ENCODE peak calls at places on chromosomes 12 and 14, in four cellular contexts. J is IMR-90, L is mesendoderm, D is H1. U is an unnamed sample.

GRCh38 chr12:22100952-22101748 is 55.1 kb downstream of the CMAS start:
- DNase-seq in L (peak; percentile 81), J (peak; percentile 73), D (peak; percentile 54), U (peak; percentile 79)

GRCh38 chr14:94581127-94581999 is at the start of gene SERPINA5:
- DNase-seq in L (peak; percentile 37), J (no peak), D (peak; percentile 62), U (peak; percentile 76)

GRCh38 chr12:45050751-45051489 is at the start of gene DBX2:
- DNase-seq in L (peak; percentile 19), D (peak; percentile 54), J (no peak), U (peak; percentile 61)

GRCh38 chr12:94203796-94204195 is 55.4 kb downstream of the PLXNC1 start:
- DNase-seq in J (no peak), L (peak; percentile 41), D (no peak), U (peak; percentile 58)

GRCh38 chr12:13095266-13095995 is 8.0 kb downstream of the GSG1 start:
- DNase-seq in D (no peak), J (no peak), L (no peak), U (no peak)

GRCh38 chr12:55730447-55730820 is 1.6 kb upstream of the CD63 start:
- DNase-seq in L (no peak), D (no peak), J (no peak), U (no peak)

GRCh38 chr14:53316504-53316903 is 163.4 kb upstream of the DDHD1 start:
- DNase-seq in L (no peak), D (no peak), J (no peak), U (no peak)

GRCh38 chr14:20419404-20419803 is 6.1 kb upstream of the TEP1 start:
- DNase-seq in D (no peak), L (no peak), J (no peak), U (no peak)

GRCh38 chr14:89402363-89402762 is 14.7 kb downstream of the FOXN3 start:
- DNase-seq in L (no peak), J (no peak), D (no peak), U (no peak)
- H4K5ac ChIP-seq in L (no peak overlapping the region), J (no peak overlapping the region), D (no peak overlapping the region), U (no peak overlapping the region)

DNA sequence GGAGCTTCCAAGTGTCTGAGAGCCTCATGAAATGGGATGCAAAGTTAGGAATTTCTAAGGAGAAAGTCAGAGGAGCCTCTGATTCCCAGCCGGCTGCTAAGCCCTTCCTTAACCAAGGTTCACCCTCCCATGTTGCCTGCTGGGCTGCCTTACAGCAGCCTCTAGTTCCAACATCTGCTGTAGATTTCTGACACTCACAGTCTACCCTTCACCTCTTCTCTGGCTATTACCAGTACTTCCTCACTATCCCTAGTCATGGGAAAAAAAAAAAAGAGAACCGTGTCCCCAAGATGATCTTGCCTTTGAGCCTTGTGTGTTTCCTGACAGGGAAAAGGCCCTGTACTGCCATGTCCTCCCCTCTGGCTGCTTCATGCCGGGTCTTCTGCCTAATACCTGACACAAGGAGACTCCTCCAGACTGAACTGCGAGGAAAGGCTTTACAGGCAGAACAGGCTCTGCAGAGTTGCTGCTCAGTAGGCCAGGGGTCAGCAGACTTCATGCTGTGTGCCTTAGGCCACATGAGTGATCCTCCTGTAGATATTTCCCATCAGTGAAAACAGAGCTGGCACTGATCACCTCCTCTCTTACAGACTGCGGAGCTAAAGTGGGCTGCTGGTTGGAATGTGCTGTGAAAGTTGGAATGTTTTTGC is 46.8 kb downstream of the PRKCH start:
- DNase-seq in D (no peak), J (no peak), L (peak; percentile 76), U (no peak)
- H4K8ac ChIP-seq in D (peak overlapping the region; percentile 51), J (no peak overlapping the region), L (no peak overlapping the region), U (no peak overlapping the region)

GRCh38 chr12:112792743-112793142 is 1.2 kb downstream of the RPH3A start:
- DNase-seq in J (no peak), L (no peak), D (no peak), U (no peak)

GRCh38 chr12:112798019-112798760 is 6.6 kb downstream of the RPH3A start:
- DNase-seq in D (no peak), J (no peak), L (no peak), U (no peak)

GRCh38 chr12:112795582-112795981 is 4.0 kb downstream of the RPH3A start:
- DNase-seq in D (no peak), J (no peak), L (no peak), U (no peak)

GRCh38 chr12:112794721-112795486 is 3.4 kb downstream of the RPH3A start:
- DNase-seq in D (no peak), L (no peak), J (no peak), U (no peak)

DNA sequence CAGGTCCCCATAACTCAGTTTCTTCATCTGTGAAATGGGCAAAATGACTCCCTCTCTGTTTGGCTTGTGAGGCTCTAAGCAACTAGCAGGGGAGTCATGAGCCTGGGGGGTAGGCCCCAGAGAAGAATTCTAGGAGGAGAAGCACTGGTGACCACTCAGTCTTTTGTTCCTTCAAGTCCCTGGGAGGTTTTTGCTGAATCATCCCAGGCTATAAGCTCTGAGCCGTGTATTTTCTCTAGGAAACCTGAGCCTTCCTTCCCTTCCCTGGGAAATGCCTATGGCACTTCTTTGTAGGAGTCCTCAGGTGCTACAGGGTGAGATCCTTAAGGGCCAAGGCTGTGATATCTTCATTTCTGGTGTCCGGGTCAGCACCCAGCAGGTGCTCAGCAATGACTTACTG is 4.5 kb downstream of the RPH3A start:
- DNase-seq in J (no peak), L (peak; percentile 68), D (no peak), U (peak; percentile 50)
- H4K5ac ChIP-seq in J (no peak overlapping the region), L (no peak overlapping the region), D (no peak overlapping the region), U (no peak overlapping the region)

DNA sequence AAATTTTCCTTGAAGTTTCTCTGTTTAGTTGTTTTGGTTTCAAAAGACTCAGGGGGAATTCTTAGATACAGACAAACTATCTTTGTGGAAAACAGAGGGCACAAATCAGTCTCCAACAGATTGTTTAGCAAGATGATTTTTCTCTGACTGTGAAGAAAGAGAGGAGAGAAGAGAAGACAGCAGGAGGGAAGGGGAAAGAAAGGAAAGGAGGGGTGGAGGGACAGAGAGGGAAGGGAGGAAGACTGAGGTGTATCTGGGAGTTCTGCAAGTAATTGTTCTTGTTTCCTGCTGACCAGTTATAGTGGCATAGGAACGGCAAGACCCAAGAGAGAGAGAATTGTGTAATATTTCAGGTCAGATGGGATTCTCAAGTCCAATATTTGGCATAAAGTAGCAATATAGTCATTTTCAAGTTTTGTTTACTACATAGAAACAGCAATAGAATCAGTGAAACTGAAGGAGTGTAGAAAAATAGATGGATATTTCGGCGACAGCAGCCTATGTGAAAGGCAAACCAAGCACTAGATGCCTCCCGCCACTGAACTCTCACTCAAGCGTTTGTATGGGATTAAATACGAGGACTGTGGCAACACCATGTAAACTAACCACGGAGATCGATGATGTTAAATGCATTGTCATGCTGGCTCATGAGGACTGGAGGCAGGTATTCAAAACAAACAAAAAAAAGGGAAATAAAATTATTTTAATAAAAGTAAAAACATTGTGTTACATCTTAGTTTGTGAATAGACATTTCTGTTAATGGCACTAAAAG is 342.5 kb downstream of the SLC16A7 start:
- DNase-seq in D (no peak), J (no peak), L (peak; percentile 18), U (no peak)
- H4K8ac ChIP-seq in D (no peak overlapping the region), J (no peak overlapping the region), L (no peak overlapping the region), U (no peak overlapping the region)

GRCh38 chr12:66663605-66664004 is 15.3 kb downstream of the GRIP1 start:
- DNase-seq in L (no peak), D (no peak), J (no peak), U (no peak)

GRCh38 chr12:66664076-66664475 is 14.8 kb downstream of the GRIP1 start:
- DNase-seq in J (no peak), L (no peak), D (no peak), U (no peak)

GRCh38 chr12:66662179-66662578 is 16.7 kb downstream of the GRIP1 start:
- DNase-seq in J (no peak), D (no peak), L (no peak), U (no peak)

GRCh38 chr12:66661357-66661756 is 17.5 kb downstream of the GRIP1 start:
- DNase-seq in D (no peak), J (no peak), L (no peak), U (no peak)

GRCh38 chr12:66662729-66663128 is 16.1 kb downstream of the GRIP1 start:
- DNase-seq in D (no peak), J (peak; percentile 33), L (no peak), U (no peak)
- H4K5ac ChIP-seq in D (no peak overlapping the region), J (no peak overlapping the region), L (no peak overlapping the region), U (no peak overlapping the region)

GRCh38 chr12:107092669-107093546 is 441 bp downstream of the CRY1 start:
- DNase-seq in D (no peak), L (peak; percentile 62), J (no peak), U (peak; percentile 65)
- H4K8ac ChIP-seq in D (peak overlapping the region; percentile 94), L (no peak overlapping the region), J (peak overlapping the region; percentile 59), U (peak overlapping the region; percentile 62)

DNA sequence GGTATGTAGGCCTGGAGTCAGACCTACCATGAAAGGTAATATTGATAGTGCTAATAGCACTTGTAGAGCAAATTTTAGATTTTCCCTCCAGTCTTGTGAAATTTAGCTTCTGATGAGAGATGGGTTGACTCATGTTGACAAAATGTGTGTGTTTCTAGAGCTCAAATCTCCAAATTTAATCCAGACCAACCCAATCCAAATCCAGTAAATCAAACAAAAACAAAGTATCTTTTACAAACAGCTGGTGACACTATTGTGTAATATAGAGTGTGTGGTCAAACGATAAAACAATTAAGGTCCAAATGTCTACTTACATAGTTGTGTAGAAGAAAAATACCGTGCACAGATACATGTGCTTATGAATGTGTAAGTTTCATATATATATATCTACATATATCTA is 63.4 kb upstream of the KITLG start:
- DNase-seq in L (no peak), D (no peak), J (peak; percentile 28), U (no peak)
- H4K5ac ChIP-seq in L (no peak overlapping the region), D (no peak overlapping the region), J (no peak overlapping the region), U (no peak overlapping the region)

GRCh38 chr14:44896275-44897040 is 65.3 kb downstream of the KLHL28 start:
- DNase-seq in J (no peak), L (no peak), D (no peak), U (no peak)
- H4K8ac ChIP-seq in J (peak overlapping the region; percentile 96), L (no peak overlapping the region), D (no peak overlapping the region), U (no peak overlapping the region)